ENCODE peak calls at places on chromosomes 5 and 9, in six cellular contexts. Q is cardiac fibroblast, V is HT1080, I is AG09319, G is ELF-1, S is bronchial epithelial cell. U is an unnamed sample.

GRCh38 chr9:133730994-133731715 is 7.0 kb downstream of the SARDH start:
- DNase-seq in Q (no peak), V (no peak), I (no peak), G (no peak), S (no peak), U (no peak)

GRCh38 chr5:67038817-67039603 is 157.6 kb downstream of the CD180 start:
- DNase-seq in Q (peak), V (peak), I (no peak), G (peak), S (peak), U (no peak)

GRCh38 chr5:170338933-170339779 is 41.6 kb upstream of the LCP2 start:
- DNase-seq in Q (no peak), V (peak), I (no peak), G (peak), S (peak), U (no peak)

GRCh38 chr9:136977223-136978072 is at the start of gene PTGDS:
- DNase-seq in Q (no peak), V (no peak), I (no peak), G (peak), S (no peak), U (no peak)

GRCh38 chr5:169745441-169746146 is 108.5 kb downstream of the DOCK2 start:
- DNase-seq in Q (peak), V (peak), I (peak), G (no peak), S (peak), U (peak)

GRCh38 chr5:176619203-176619568 is 9.2 kb upstream of the GPRIN1 start:
- DNase-seq in Q (peak), V (peak), I (peak), G (peak), S (peak), U (no peak)

GRCh38 chr5:90264930-90265857 is 144.4 kb downstream of the CETN3 start:
- DNase-seq in Q (peak), V (peak), I (peak), G (peak), S (peak), U (peak)

GRCh38 chr9:34484678-34485077 is 26.1 kb downstream of the DNAI1 start:
- DNase-seq in Q (no peak), V (no peak), I (no peak), G (peak), S (peak), U (no peak)

GRCh38 chr9:137478613-137479314 is 19.6 kb upstream of the NSMF start:
- DNase-seq in Q (no peak), V (no peak), I (no peak), G (no peak), S (no peak), U (no peak)

GRCh38 chr5:135128361-135128760 is 94.3 kb upstream of the PITX1 start:
- DNase-seq in Q (no peak), V (no peak), I (no peak), G (no peak), S (no peak), U (no peak)

GRCh38 chr9:127884427-127884911 is 7.0 kb upstream of the AK1 start:
- DNase-seq in Q (no peak), V (no peak), I (no peak), G (no peak), S (no peak), U (no peak)